ENCODE peak calls at places on chromosomes 7 and 10, in eight cellular contexts. F is GM23248; E is left ventricle myocardium inferior; X is activated CD8-positive, alpha-beta memory T cell treated with anti-CD3 and anti-CD28 coated beads for 4 hours; C is fibroblast of the aortic adventitia; Y is AG09309; K is SJSA1; U is RWPE1. P is an unnamed sample.

GRCh38 chr7:157477550-157478212 is 140.9 kb downstream of the DNAJB6 start:
- DNase-seq in F (no peak), E (peak), X (no peak), C (no peak), Y (no peak), K (no peak), U (no peak), P (no peak)

GRCh38 chr7:100694196-100694745 is at the start of gene GIGYF1:
- DNase-seq in F (peak), E (peak), X (no peak), C (peak), Y (no peak), K (peak), U (peak), P (peak)

GRCh38 chr7:8154290-8154689 is 107.7 kb downstream of the ICA1 start:
- DNase-seq in F (no peak), E (no peak), X (no peak), C (no peak), Y (no peak), K (no peak), U (no peak), P (no peak)

GRCh38 chr7:120961638-120962173 is 11.1 kb downstream of the ING3 start:
- DNase-seq in F (no peak), E (no peak), X (no peak), C (no peak), Y (no peak), K (no peak), U (no peak), P (no peak)

GRCh38 chr7:8201846-8202441 is 60.0 kb downstream of the ICA1 start:
- DNase-seq in F (no peak), E (no peak), X (no peak), C (no peak), Y (no peak), K (no peak), U (no peak), P (no peak)

GRCh38 chr10:75187961-75188426 is 22.6 kb upstream of the VDAC2 start:
- DNase-seq in F (peak), E (no peak), X (peak), C (peak), Y (peak), K (peak), U (peak), P (peak)

GRCh38 chr7:2632717-2633537 is 1.1 kb downstream of the TTYH3 start:
- DNase-seq in F (peak), E (peak), X (no peak), C (peak), Y (peak), K (peak), U (peak), P (peak)

GRCh38 chr7:23105086-23105643 is 420 bp upstream of the KLHL7 start:
- DNase-seq in F (peak), E (no peak), X (no peak), C (no peak), Y (no peak), K (peak), U (no peak), P (no peak)

GRCh38 chr7:85554294-85554877 is 367.5 kb upstream of the SEMA3D start:
- DNase-seq in F (peak), E (no peak), X (no peak), C (peak), Y (peak), K (peak), U (peak), P (peak)

GRCh38 chr7:154874409-154875113 is 128.4 kb downstream of the PAXIP1 start:
- DNase-seq in F (no peak), E (no peak), X (no peak), C (no peak), Y (no peak), K (no peak), U (no peak), P (no peak)

GRCh38 chr7:46162582-46162981 is 241.5 kb upstream of the IGFBP3 start:
- DNase-seq in F (peak), E (no peak), X (no peak), C (peak), Y (no peak), K (no peak), U (no peak), P (no peak)

GRCh38 chr7:43308913-43309789 is 196.7 kb downstream of the HECW1 start:
- DNase-seq in F (no peak), E (no peak), X (no peak), C (no peak), Y (no peak), K (no peak), U (no peak), P (no peak)